ENCODE peak calls at places on chromosomes 2 and 18, in six cellular contexts. Z, X, N, V, H and I are unnamed samples.

GRCh38 chr2:221492606-221493005 is 79.5 kb downstream of the EPHA4 start:
- DNase-seq in Z (no peak), X (no peak), N (no peak), V (peak; percentile 84), H (no peak), I (no peak)

GRCh38 chr2:156512451-156512850 is 76.3 kb downstream of the GPD2 start:
- DNase-seq in Z (no peak), X (no peak), N (no peak), V (no peak), H (no peak), I (no peak)

GRCh38 chr2:234378440-234378839 is 118.4 kb downstream of the ARL4C start:
- DNase-seq in Z (peak; percentile 58), X (no peak), N (no peak), V (peak; percentile 84), H (no peak), I (no peak)

GRCh38 chr18:76568726-76569125 is 73.7 kb upstream of the ZNF516 start:
- DNase-seq in Z (peak; percentile 20), X (no peak), N (no peak), V (no peak), H (no peak), I (no peak)

GRCh38 chr2:96091711-96092579 is 24.4 kb downstream of the ADRA2B start:
- DNase-seq in Z (no peak), X (peak; percentile 76), N (peak; percentile 51), V (no peak), H (no peak), I (no peak)

GRCh38 chr2:127149384-127149783 is 42.4 kb upstream of the BIN1 start:
- DNase-seq in Z (peak; percentile 93), X (no peak), N (no peak), V (peak; percentile 96), H (peak; percentile 30), I (no peak)

GRCh38 chr2:189379731-189380261 is 61.5 kb upstream of the WDR75 start:
- DNase-seq in Z (peak; percentile 30), X (no peak), N (no peak), V (peak; percentile 52), H (no peak), I (no peak)

GRCh38 chr2:158486970-158487325 is 30.2 kb downstream of the PKP4 start:
- DNase-seq in Z (no peak), X (no peak), N (no peak), V (no peak), H (no peak), I (no peak)

GRCh38 chr2:32553829-32554432 is 73.9 kb upstream of the TTC27 start:
- DNase-seq in Z (peak; percentile 78), X (no peak), N (no peak), V (peak; percentile 54), H (peak; percentile 54), I (peak; percentile 73)

GRCh38 chr2:8692783-8693768 is 11.2 kb downstream of the ID2 start:
- DNase-seq in Z (no peak), X (no peak), N (no peak), V (no peak), H (peak; percentile 65), I (no peak)

GRCh38 chr2:240412211-240412830 is 23.1 kb upstream of the GPC1 start:
- DNase-seq in Z (no peak), X (no peak), N (peak; percentile 71), V (no peak), H (no peak), I (no peak)

GRCh38 chr2:42693013-42693575 is 70.8 kb downstream of the OXER1 start:
- DNase-seq in Z (no peak), X (no peak), N (peak; percentile 76), V (no peak), H (no peak), I (peak; percentile 5)

GRCh38 chr2:215207041-215207440 is 68.6 kb upstream of the ABCA12 start:
- DNase-seq in Z (no peak), X (no peak), N (no peak), V (no peak), H (no peak), I (no peak)

GRCh38 chr2:94984964-94985575 is 40.4 kb upstream of the MAL start:
- DNase-seq in Z (no peak), X (no peak), N (no peak), V (no peak), H (no peak), I (no peak)

GRCh38 chr2:163407296-163407695 is 328.5 kb downstream of the FIGN start:
- DNase-seq in Z (peak; percentile 41), X (no peak), N (no peak), V (no peak), H (no peak), I (no peak)

GRCh38 chr2:28068098-28068497 is 177.6 kb downstream of the BABAM2 start:
- DNase-seq in Z (no peak), X (no peak), N (no peak), V (peak; percentile 42), H (no peak), I (no peak)

GRCh38 chr2:208210688-208211451 is 21.0 kb upstream of the C2orf80 start:
- DNase-seq in Z (no peak), X (no peak), N (no peak), V (no peak), H (no peak), I (no peak)

GRCh38 chr2:8239402-8240127 is 442.3 kb upstream of the ID2 start:
- DNase-seq in Z (no peak), X (no peak), N (no peak), V (no peak), H (no peak), I (peak; percentile 16)

GRCh38 chr2:3631161-3631850 is 26.7 kb upstream of the ALLC start:
- DNase-seq in Z (no peak), X (no peak), N (peak; percentile 74), V (no peak), H (no peak), I (no peak)

GRCh38 chr2:124778076-124778475 is 753.0 kb downstream of the CNTNAP5 start:
- DNase-seq in Z (peak; percentile 0), X (no peak), N (no peak), V (no peak), H (no peak), I (peak; percentile 44)

GRCh38 chr2:135563793-135564192 is 32.5 kb downstream of the R3HDM1 start:
- DNase-seq in Z (peak; percentile 27), X (no peak), N (no peak), V (no peak), H (no peak), I (no peak)

GRCh38 chr2:230682546-230682945 is 30.1 kb upstream of the CAB39 start:
- DNase-seq in Z (no peak), X (no peak), N (no peak), V (no peak), H (no peak), I (no peak)

GRCh38 chr2:229930656-229931055 is 8.4 kb downstream of the FBXO36 start:
- DNase-seq in Z (no peak), X (no peak), N (no peak), V (no peak), H (no peak), I (no peak)

GRCh38 chr2:154692927-154693326 is 5.6 kb upstream of the KCNJ3 start:
- DNase-seq in Z (no peak), X (no peak), N (no peak), V (no peak), H (no peak), I (no peak)

GRCh38 chr2:77807531-77808215 is 285.5 kb upstream of the LRRTM4 start:
- DNase-seq in Z (no peak), X (no peak), N (no peak), V (no peak), H (no peak), I (no peak)

GRCh38 chr2:170530803-170531564 is 184.2 kb upstream of the SP5 start:
- DNase-seq in Z (no peak), X (no peak), N (no peak), V (no peak), H (no peak), I (no peak)

GRCh38 chr2:219824996-219825395 is 197.6 kb downstream of the SLC4A3 start:
- DNase-seq in Z (no peak), X (no peak), N (no peak), V (no peak), H (no peak), I (no peak)

GRCh38 chr18:22203035-22203434 is 33.6 kb downstream of the GATA6 start:
- DNase-seq in Z (no peak), X (no peak), N (no peak), V (no peak), H (no peak), I (no peak)

GRCh38 chr2:95323347-95324155 is 26.4 kb downstream of the KCNIP3 start:
- DNase-seq in Z (peak; percentile 16), X (no peak), N (no peak), V (peak; percentile 43), H (peak; percentile 32), I (peak; percentile 19)

GRCh38 chr18:32770181-32770650 is 2.6 kb downstream of the KLHL14 start:
- DNase-seq in Z (no peak), X (no peak), N (peak; percentile 85), V (no peak), H (no peak), I (no peak)
- H3K4me3 ChIP-seq in Z (no peak overlapping the region), X (no peak overlapping the region), N (peak overlapping the region; percentile 59), V (no peak overlapping the region), H (no peak overlapping the region), I (no peak overlapping the region)

DNA sequence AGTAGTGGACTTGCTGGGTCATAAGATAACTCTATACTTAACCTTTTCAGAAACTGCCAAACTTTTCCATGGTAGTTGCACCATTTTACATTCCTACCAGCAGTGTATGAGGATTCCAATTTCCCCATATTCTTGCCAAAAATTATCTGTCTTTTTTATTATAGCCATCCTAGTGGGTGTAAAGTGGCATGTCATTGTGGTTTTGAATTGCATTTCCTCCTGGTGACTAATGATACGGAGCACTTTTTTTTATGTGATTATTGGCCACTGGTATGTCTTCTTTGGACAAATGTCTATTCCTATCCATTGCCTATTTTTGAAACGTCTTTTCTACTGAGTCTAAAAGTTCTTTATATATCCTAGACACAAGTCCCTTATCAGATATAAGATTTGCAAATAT is 44.3 kb downstream of the CACNB4 start:
- DNase-seq in Z (peak; percentile 63), X (no peak), N (no peak), V (peak; percentile 93), H (no peak), I (no peak)
- TF ChIP-seq CTCF in Z (no peak), X (no peak), N (no peak), V (peak; percentile 52), H (no peak), I (no peak)

GRCh38 chr2:10407841-10408648 is 40.1 kb downstream of the ODC1 start:
- DNase-seq in Z (peak; percentile 74), X (peak; percentile 88), N (peak; percentile 88), V (peak; percentile 48), H (peak; percentile 89), I (peak; percentile 86)

GRCh38 chr2:10410716-10411437 is 37.2 kb downstream of the ODC1 start:
- DNase-seq in Z (peak; percentile 54), X (no peak), N (no peak), V (no peak), H (no peak), I (no peak)

GRCh38 chr2:10407432-10407831 is 40.7 kb downstream of the ODC1 start:
- DNase-seq in Z (no peak), X (no peak), N (no peak), V (no peak), H (no peak), I (no peak)

GRCh38 chr2:10410001-10410671 is 38.0 kb downstream of the ODC1 start:
- DNase-seq in Z (no peak), X (no peak), N (peak; percentile 82), V (no peak), H (no peak), I (peak; percentile 71)

GRCh38 chr2:10408649-10409579 is 39.2 kb downstream of the ODC1 start:
- DNase-seq in Z (peak; percentile 80), X (peak; percentile 84), N (peak; percentile 96), V (peak; percentile 43), H (peak; percentile 94), I (peak; percentile 90)
- H3K4me3 ChIP-seq in Z (peak overlapping the region; percentile 32), X (no peak overlapping the region), N (peak overlapping the region; percentile 19), V (no peak overlapping the region), H (peak overlapping the region; percentile 13), I (peak overlapping the region; percentile 48)

GRCh38 chr2:141554810-141555209 is 576.0 kb downstream of the LRP1B start:
- DNase-seq in Z (peak; percentile 75), X (no peak), N (no peak), V (peak; percentile 37), H (peak; percentile 0), I (peak; percentile 51)
- TF ChIP-seq CTCF in Z (peak; percentile 77), X (no peak), N (no peak), V (peak; percentile 66), H (peak; percentile 67), I (peak; percentile 68)